ENCODE peak calls at places on chromosomes 2 and 18, in five cellular contexts. I is K562, S is GM12878, Z is SK-N-SH, D is HepG2. C is an unnamed sample.

GRCh38 chr18:3998698-3999333 is 456.3 kb downstream of the DLGAP1 start:
- DNase-seq in S (no peak), Z (peak), D (peak), I (peak), C (peak)

GRCh38 chr18:38369772-38370690 is 804.4 kb upstream of the CELF4 start:
- DNase-seq in I (no peak), S (peak), D (no peak), Z (no peak), C (no peak)

GRCh38 chr2:127174977-127175376 is 45.1 kb downstream of the CYP27C1 start:
- DNase-seq in S (no peak), D (no peak), Z (peak), I (no peak), C (no peak)

GRCh38 chr2:213068681-213069359 is 82.6 kb downstream of the IKZF2 start:
- DNase-seq in Z (no peak), D (no peak), S (no peak), I (no peak), C (no peak)

GRCh38 chr2:201201371-201201770 is 18.4 kb downstream of the CASP10 start:
- DNase-seq in D (no peak), S (no peak), I (no peak), Z (no peak), C (no peak)

GRCh38 chr18:72652990-72653593 is 109.0 kb upstream of the CBLN2 start:
- DNase-seq in Z (peak), I (peak), S (no peak), D (peak), C (peak)

GRCh38 chr18:13369353-13369752 is 150.8 kb downstream of the LDLRAD4 start:
- DNase-seq in I (no peak), Z (no peak), D (no peak), S (no peak), C (no peak)

GRCh38 chr2:52220393-52220792 is 1188.5 kb upstream of the NRXN1 start:
- DNase-seq in I (no peak), D (no peak), S (no peak), Z (no peak), C (no peak)

GRCh38 chr2:221060335-221060734 is 511.8 kb downstream of the EPHA4 start:
- DNase-seq in Z (no peak), I (no peak), D (no peak), S (no peak), C (no peak)

GRCh38 chr18:22451796-22452195 is 34.1 kb upstream of the CTAGE1 start:
- DNase-seq in D (no peak), Z (no peak), I (no peak), S (no peak), C (peak)

GRCh38 chr2:46162329-46162870 is 134.8 kb upstream of the EPAS1 start:
- DNase-seq in I (no peak), D (no peak), S (no peak), Z (no peak), C (no peak)

GRCh38 chr18:63262369-63263335 is 56.9 kb downstream of the BCL2 start:
- DNase-seq in D (no peak), S (no peak), I (no peak), Z (no peak), C (no peak)

GRCh38 chr2:68765739-68766377 is 31.2 kb downstream of the ARHGAP25 start:
- DNase-seq in Z (no peak), I (no peak), D (no peak), S (no peak), C (no peak)

GRCh38 chr2:10408649-10409579 is 39.2 kb downstream of the ODC1 start:
- DNase-seq in S (peak), I (peak), Z (peak), D (peak), C (peak)

GRCh38 chr2:133801956-133802355 is 233.7 kb upstream of the NCKAP5 start:
- DNase-seq in D (no peak), S (no peak), I (no peak), Z (no peak), C (no peak)

GRCh38 chr2:111134082-111134481 is 13.4 kb downstream of the BCL2L11 start:
- DNase-seq in Z (no peak), D (no peak), I (peak), S (no peak), C (no peak)

GRCh38 chr2:2286592-2286991 is 44.5 kb downstream of the MYT1L start:
- DNase-seq in Z (no peak), I (no peak), S (no peak), D (no peak), C (no peak)

GRCh38 chr2:217277646-217278048 is 417.8 kb upstream of the TNP1 start:
- DNase-seq in S (no peak), Z (no peak), I (no peak), D (peak), C (no peak)

GRCh38 chr2:216083464-216084279 is 2.0 kb downstream of the TMEM169 start:
- DNase-seq in Z (peak), D (peak), I (no peak), S (no peak), C (no peak)

GRCh38 chr2:212385241-212385640 is 153.4 kb downstream of the ERBB4 start:
- DNase-seq in D (no peak), I (no peak), Z (no peak), S (no peak), C (no peak)

GRCh38 chr2:176554107-176555048 is 285.1 kb downstream of the MTX2 start:
- DNase-seq in D (peak), Z (peak), S (peak), I (peak), C (peak)

GRCh38 chr18:28152354-28152753 is 24.6 kb downstream of the CDH2 start:
- DNase-seq in Z (no peak), D (no peak), I (no peak), S (no peak), C (no peak)

GRCh38 chr2:227629435-227629834 is 12.1 kb downstream of the SCYGR4 start:
- DNase-seq in I (no peak), D (no peak), Z (no peak), S (no peak), C (no peak)

GRCh38 chr2:60312618-60313017 is 240.8 kb downstream of the BCL11A start:
- DNase-seq in S (peak), D (no peak), Z (no peak), I (no peak), C (no peak)

GRCh38 chr2:149586063-149586462 is 1.5 kb downstream of the MMADHC start:
- DNase-seq in Z (no peak), S (no peak), D (no peak), I (peak), C (no peak)

GRCh38 chr2:21643180-21643579 is 519.4 kb downstream of the TDRD15 start:
- DNase-seq in S (no peak), D (no peak), I (no peak), Z (no peak), C (no peak)

GRCh38 chr2:178650554-178650953 is 156.7 kb downstream of the TTN start:
- DNase-seq in Z (no peak), D (no peak), I (no peak), S (no peak), C (no peak)

GRCh38 chr2:233974530-233975071 is 57.4 kb downstream of the TRPM8 start:
- DNase-seq in D (peak), I (no peak), Z (peak), S (no peak), C (peak)

GRCh38 chr18:36378194-36378593 is 80.7 kb downstream of the FHOD3 start:
- DNase-seq in Z (peak), D (no peak), S (no peak), I (no peak), C (no peak)

GRCh38 chr2:152584301-152584700 is 133.0 kb downstream of the PRPF40A start:
- DNase-seq in I (no peak), S (no peak), D (no peak), Z (no peak), C (no peak)

GRCh38 chr2:9990735-9991134 is 39.2 kb downstream of the GRHL1 start:
- DNase-seq in S (no peak), Z (no peak), D (no peak), I (no peak), C (no peak)

GRCh38 chr18:48778344-48779011 is 172.3 kb downstream of the SMAD7 start:
- DNase-seq in S (peak), D (no peak), I (no peak), Z (no peak), C (no peak)

GRCh38 chr2:222307138-222307756 is 8.4 kb upstream of the PAX3 start:
- DNase-seq in I (no peak), Z (no peak), S (no peak), D (no peak), C (no peak)

GRCh38 chr2:39772812-39773152 is 6.3 kb downstream of the THUMPD2 start:
- DNase-seq in I (no peak), S (no peak), Z (no peak), D (no peak), C (no peak)

GRCh38 chr18:68040198-68040597 is 523.7 kb upstream of the DSEL start:
- DNase-seq in I (no peak), D (no peak), S (no peak), Z (no peak), C (no peak)

GRCh38 chr18:68033466-68033865 is 516.9 kb upstream of the DSEL start:
- DNase-seq in D (no peak), Z (no peak), I (no peak), S (no peak), C (no peak)

GRCh38 chr18:68035709-68036522 is 519.4 kb upstream of the DSEL start:
- DNase-seq in Z (no peak), S (no peak), I (no peak), D (no peak), C (no peak)

DNA sequence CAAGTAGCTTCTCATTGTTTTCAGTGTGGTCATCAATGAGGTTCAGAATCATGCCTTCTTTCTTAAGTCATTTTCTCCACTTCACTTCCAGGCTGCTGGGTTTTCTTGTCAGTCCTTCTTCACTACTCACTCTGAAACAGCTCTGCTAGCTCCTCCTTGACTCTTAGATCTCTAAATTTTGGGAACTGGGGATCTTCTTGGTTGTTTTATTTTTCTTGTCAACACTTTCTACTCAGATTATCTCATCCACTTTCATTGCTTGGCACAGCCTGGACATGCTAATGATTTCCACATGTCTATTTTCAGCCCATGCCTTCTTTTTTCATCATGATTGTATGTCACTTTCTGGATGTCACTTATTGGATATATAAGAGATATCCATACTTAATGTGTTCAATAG is 517.8 kb upstream of the DSEL start:
- DNase-seq in I (no peak), S (no peak), Z (peak), D (no peak), C (no peak)
- TF ChIP-seq FOXM1 in I (no peak), S (no peak), Z (no peak), D (no peak), C (no peak)

GRCh38 chr2:117068371-117068770 is 746.1 kb upstream of the DDX18 start:
- DNase-seq in D (no peak), S (no peak), I (no peak), Z (no peak), C (no peak)
- TF ChIP-seq FOXM1 in D (no peak), S (no peak), I (no peak), Z (no peak), C (no peak)

DNA sequence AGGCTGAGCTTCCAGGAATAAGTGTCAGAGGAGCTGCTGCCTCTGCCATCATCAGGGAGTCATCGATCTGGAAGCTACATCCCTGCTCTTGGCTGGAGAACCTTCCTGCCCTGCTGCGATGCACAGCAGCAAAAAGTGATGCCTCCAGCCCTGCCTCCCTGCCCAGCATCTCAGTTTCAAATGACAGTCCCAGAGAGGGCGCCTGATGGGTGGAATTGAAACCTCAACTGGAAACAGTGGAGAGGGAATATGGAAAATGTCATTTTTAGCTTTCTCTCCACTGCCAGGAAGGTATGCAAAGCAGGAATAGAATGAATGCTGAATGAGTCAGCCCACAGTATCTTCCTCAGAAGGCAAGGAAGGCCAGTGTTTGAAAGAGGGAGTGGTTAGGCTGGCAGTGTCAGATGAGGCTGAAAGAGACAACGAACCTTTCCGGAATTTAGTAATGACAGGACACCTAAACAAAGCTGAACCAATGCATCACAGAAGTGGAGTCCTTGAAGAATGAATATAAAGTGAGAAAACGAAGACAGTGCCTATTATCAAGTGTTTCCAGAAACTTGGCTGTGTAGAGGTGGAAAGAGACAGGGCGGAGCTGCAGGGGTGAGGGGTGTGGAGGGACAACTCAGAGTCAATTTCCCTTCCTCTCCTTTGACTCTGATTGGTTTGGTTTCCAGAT is 153.9 kb upstream of the NDUFV2 start:
- DNase-seq in Z (no peak), I (no peak), D (no peak), S (no peak), C (no peak)
- TF ChIP-seq FOXM1 in Z (peak), I (no peak), D (no peak), S (no peak), C (no peak)

GRCh38 chr2:170396799-170397459 is 219.0 kb downstream of the MYO3B start:
- DNase-seq in Z (peak), S (no peak), D (peak), I (no peak), C (peak)
- TF ChIP-seq FOXM1 in Z (no peak), S (no peak), D (no peak), I (no peak), C (no peak)

C was measured in HEK293T.